ENCODE peak calls at places on chromosomes 6 and 20, in eight cellular contexts. W, N, V, D, C, K, R and Z are unnamed samples.

GRCh38 chr20:50992733-50993457 is 30.0 kb downstream of the KCNG1 start:
- DNase-seq in W (peak), N (peak), V (no peak), D (no peak), C (peak), K (no peak), R (peak), Z (peak)

GRCh38 chr6:9100869-9101575 is 665.7 kb upstream of the SLC35B3 start:
- DNase-seq in W (no peak), N (no peak), V (no peak), D (no peak), C (no peak), K (no peak), R (no peak), Z (no peak)

GRCh38 chr6:88238065-88238464 is 71.9 kb upstream of the CNR1 start:
- DNase-seq in W (peak), N (peak), V (no peak), D (peak), C (no peak), K (no peak), R (peak), Z (peak)

GRCh38 chr6:114342826-114343781 is at the start of gene HS3ST5:
- DNase-seq in W (peak), N (no peak), V (no peak), D (peak), C (no peak), K (peak), R (peak), Z (peak)

GRCh38 chr6:63899550-63899949 is 263.9 kb downstream of the PHF3 start:
- DNase-seq in W (no peak), N (peak), V (no peak), D (no peak), C (peak), K (no peak), R (no peak), Z (no peak)

GRCh38 chr6:62999796-63000195 is 211.5 kb upstream of the FKBP1C start:
- DNase-seq in W (no peak), N (no peak), V (no peak), D (no peak), C (no peak), K (no peak), R (no peak), Z (no peak)

GRCh38 chr6:170165085-170165484 is 125.8 kb downstream of the DLL1 start:
- DNase-seq in W (no peak), N (no peak), V (no peak), D (no peak), C (no peak), K (peak), R (no peak), Z (no peak)

GRCh38 chr6:145372671-145373123 is 362.6 kb downstream of the EPM2A start:
- DNase-seq in W (peak), N (peak), V (no peak), D (no peak), C (peak), K (no peak), R (no peak), Z (no peak)

GRCh38 chr20:7714549-7714948 is 225.7 kb downstream of the HAO1 start:
- DNase-seq in W (no peak), N (no peak), V (no peak), D (no peak), C (no peak), K (no peak), R (no peak), Z (no peak)

GRCh38 chr6:53530780-53531386 is 14.0 kb downstream of the GCLC start:
- DNase-seq in W (no peak), N (no peak), V (no peak), D (no peak), C (no peak), K (no peak), R (no peak), Z (no peak)

GRCh38 chr6:144690659-144691058 is 405.5 kb downstream of the UTRN start:
- DNase-seq in W (no peak), N (no peak), V (no peak), D (no peak), C (no peak), K (no peak), R (no peak), Z (no peak)

GRCh38 chr20:44738779-44739477 is 6.7 kb upstream of the KCNK15 start:
- DNase-seq in W (peak), N (peak), V (peak), D (peak), C (peak), K (no peak), R (peak), Z (peak)

GRCh38 chr6:168238159-168238887 is 81.3 kb downstream of the DACT2 start:
- DNase-seq in W (no peak), N (no peak), V (no peak), D (no peak), C (no peak), K (no peak), R (no peak), Z (no peak)

GRCh38 chr6:23663652-23664051 is 462.4 kb upstream of the NRSN1 start:
- DNase-seq in W (no peak), N (no peak), V (no peak), D (no peak), C (no peak), K (no peak), R (no peak), Z (no peak)

GRCh38 chr20:63397946-63398450 is 36.8 kb upstream of the CHRNA4 start:
- DNase-seq in W (no peak), N (no peak), V (no peak), D (no peak), C (no peak), K (no peak), R (no peak), Z (no peak)

GRCh38 chr20:24990810-24991252 is 1.7 kb downstream of the APMAP start:
- DNase-seq in W (no peak), N (no peak), V (no peak), D (no peak), C (no peak), K (no peak), R (no peak), Z (no peak)

GRCh38 chr6:149888113-149888512 is 9.8 kb downstream of the RAET1E start:
- DNase-seq in W (no peak), N (peak), V (no peak), D (peak), C (no peak), K (no peak), R (no peak), Z (no peak)

GRCh38 chr6:137033828-137034227 is 10.9 kb downstream of the IL20RA start:
- DNase-seq in W (peak), N (peak), V (peak), D (no peak), C (no peak), K (no peak), R (no peak), Z (no peak)

GRCh38 chr20:62367483-62368302 is 581 bp upstream of the LAMA5 start:
- DNase-seq in W (peak), N (no peak), V (no peak), D (peak), C (no peak), K (no peak), R (peak), Z (peak)

GRCh38 chr6:32932132-32932868 is 8.5 kb downstream of the HLA-DMB start:
- DNase-seq in W (no peak), N (peak), V (no peak), D (no peak), C (peak), K (no peak), R (no peak), Z (no peak)

GRCh38 chr6:108029226-108029921 is 45.2 kb downstream of the OSTM1 start:
- DNase-seq in W (no peak), N (no peak), V (no peak), D (no peak), C (no peak), K (no peak), R (no peak), Z (no peak)

GRCh38 chr6:80637312-80637711 is 530.8 kb downstream of the BCKDHB start:
- DNase-seq in W (no peak), N (peak), V (no peak), D (no peak), C (peak), K (no peak), R (no peak), Z (no peak)

GRCh38 chr6:149236584-149236983 is 80.9 kb upstream of the TAB2 start:
- DNase-seq in W (no peak), N (peak), V (no peak), D (no peak), C (no peak), K (no peak), R (no peak), Z (no peak)

GRCh38 chr6:160930547-160931377 is 60.8 kb upstream of the MAP3K4 start:
- DNase-seq in W (peak), N (peak), V (no peak), D (peak), C (peak), K (peak), R (peak), Z (peak)

GRCh38 chr6:26475823-26476729 is 18.3 kb downstream of the BTN2A1 start:
- DNase-seq in W (no peak), N (peak), V (no peak), D (no peak), C (peak), K (no peak), R (no peak), Z (no peak)

GRCh38 chr20:44552950-44553908 is 29.1 kb upstream of the PKIG start:
- DNase-seq in W (no peak), N (peak), V (no peak), D (no peak), C (peak), K (no peak), R (no peak), Z (no peak)

GRCh38 chr20:35901678-35902544 is 52.4 kb downstream of the SCAND1 start:
- DNase-seq in W (no peak), N (peak), V (no peak), D (peak), C (peak), K (no peak), R (no peak), Z (no peak)